ENCODE peak calls at places on chromosome 11, in six cellular contexts. D is AG04449, X is AG04450, Y is Panc1, K is IMR-90, S is heart left ventricle. G is an unnamed sample.

GRCh38 chr11:122440783-122441701 is 214.5 kb upstream of the UBASH3B start:
- DNase-seq in D (no peak), Y (no peak), X (no peak), K (no peak), S (peak; percentile 72), G (no peak)

GRCh38 chr11:33500865-33501479 is 199.7 kb downstream of the C11orf91 start:
- DNase-seq in X (no peak), D (no peak), K (peak; percentile 65), S (no peak), Y (no peak), G (peak; percentile 62)

GRCh38 chr11:74004694-74005615 is 3.9 kb downstream of the UCP3 start:
- DNase-seq in K (no peak), X (no peak), Y (no peak), D (no peak), S (no peak), G (no peak)

GRCh38 chr11:47446833-47447232 is 2.1 kb downstream of the RAPSN start:
- DNase-seq in K (no peak), D (no peak), X (no peak), Y (no peak), S (no peak), G (no peak)

GRCh38 chr11:41498726-41499125 is 39.3 kb upstream of the LRRC4C start:
- DNase-seq in D (no peak), K (no peak), Y (no peak), X (no peak), S (no peak), G (peak; percentile 8)

GRCh38 chr11:121446752-121447156 is 5.4 kb upstream of the SORL1 start:
- DNase-seq in K (peak; percentile 73), Y (no peak), D (peak; percentile 29), S (no peak), X (peak; percentile 33), G (peak; percentile 41)

GRCh38 chr11:15493921-15494630 is 379.4 kb downstream of the INSC start:
- DNase-seq in K (no peak), Y (no peak), X (no peak), S (no peak), D (no peak), G (no peak)

GRCh38 chr11:16611395-16612233 is 126.8 kb upstream of the C11orf58 start:
- DNase-seq in K (no peak), X (no peak), D (no peak), S (peak; percentile 30), Y (no peak), G (no peak)

GRCh38 chr11:80227915-80228314 is 787.1 kb upstream of the TENM4 start:
- DNase-seq in D (no peak), Y (no peak), K (no peak), S (no peak), X (no peak), G (no peak)

GRCh38 chr11:131665344-131665968 is 295.0 kb downstream of the NTM start:
- DNase-seq in K (no peak), X (no peak), Y (no peak), D (no peak), S (no peak), G (no peak)

GRCh38 chr11:100808904-100809491 is 121.9 kb downstream of the ARHGAP42 start:
- DNase-seq in S (no peak), K (peak; percentile 76), X (no peak), Y (no peak), D (no peak), G (peak; percentile 52)

GRCh38 chr11:18802381-18803257 is 11.0 kb upstream of the PTPN5 start:
- DNase-seq in D (peak; percentile 34), X (peak; percentile 21), K (peak; percentile 71), Y (peak; percentile 20), S (peak; percentile 49), G (peak; percentile 72)

GRCh38 chr11:74388678-74389327 is 9.4 kb downstream of the PGM2L1 start:
- DNase-seq in K (peak; percentile 55), S (peak; percentile 39), Y (peak; percentile 58), X (no peak), D (no peak), G (peak; percentile 67)

GRCh38 chr11:71086687-71087258 is 165.6 kb downstream of the SHANK2 start:
- DNase-seq in K (peak; percentile 10), D (no peak), Y (no peak), S (no peak), X (no peak), G (peak; percentile 23)

GRCh38 chr11:17988465-17988864 is 24.4 kb downstream of the SERGEF start:
- DNase-seq in X (no peak), D (no peak), K (no peak), S (no peak), Y (no peak), G (no peak)

GRCh38 chr11:8265681-8266241 is 2.1 kb upstream of the LMO1 start:
- DNase-seq in S (no peak), Y (no peak), D (no peak), X (no peak), K (no peak), G (no peak)

GRCh38 chr11:83778598-83778997 is 492.4 kb upstream of the CCDC90B start:
- DNase-seq in Y (no peak), D (no peak), K (no peak), X (no peak), S (no peak), G (no peak)

GRCh38 chr11:133163463-133164419 is 368.6 kb downstream of the OPCML start:
- DNase-seq in D (peak; percentile 17), K (peak; percentile 20), Y (peak; percentile 15), S (peak; percentile 30), X (peak; percentile 15), G (peak; percentile 34)

GRCh38 chr11:25928076-25928475 is 403.9 kb upstream of the ANO3 start:
- DNase-seq in Y (no peak), X (peak; percentile 3), D (no peak), S (no peak), K (no peak), G (no peak)

GRCh38 chr11:12746593-12747097 is 72.4 kb downstream of the TEAD1 start:
- DNase-seq in X (peak; percentile 84), D (no peak), S (peak; percentile 87), Y (no peak), K (peak; percentile 93), G (peak; percentile 88)

GRCh38 chr11:77101043-77101537 is 1.6 kb upstream of the OMP start:
- DNase-seq in Y (no peak), S (peak; percentile 11), D (no peak), K (peak; percentile 30), X (no peak), G (peak; percentile 55)

GRCh38 chr11:65576867-65577755 is 1.3 kb downstream of the EHBP1L1 start:
- DNase-seq in S (peak; percentile 82), D (no peak), Y (peak; percentile 71), K (peak; percentile 43), X (no peak), G (peak; percentile 66)

GRCh38 chr11:65578134-65578533 is 2.3 kb downstream of the EHBP1L1 start:
- DNase-seq in Y (no peak), S (no peak), D (no peak), K (no peak), X (no peak), G (no peak)

GRCh38 chr11:65578667-65579066 is 2.8 kb downstream of the EHBP1L1 start:
- DNase-seq in K (no peak), D (no peak), Y (no peak), S (no peak), X (no peak), G (no peak)

GRCh38 chr11:65576232-65576866 is 496 bp downstream of the EHBP1L1 start:
- DNase-seq in K (no peak), D (no peak), S (peak; percentile 60), Y (no peak), X (no peak), G (no peak)

GRCh38 chr11:65577756-65578109 is 1.9 kb downstream of the EHBP1L1 start:
- DNase-seq in X (no peak), Y (no peak), K (no peak), S (no peak), D (no peak), G (no peak)
- H3K4me3 ChIP-seq in X (peak overlapping the region; percentile 65), Y (peak overlapping the region; percentile 80), K (no peak overlapping the region), S (no peak overlapping the region), D (peak overlapping the region; percentile 68), G (no peak overlapping the region)

GRCh38 chr11:9756878-9757277 is 93.0 kb downstream of the SWAP70 start:
- DNase-seq in S (no peak), D (no peak), Y (no peak), X (no peak), K (no peak), G (no peak)

GRCh38 chr11:9760180-9760550 is 96.3 kb downstream of the SWAP70 start:
- DNase-seq in X (peak; percentile 90), S (peak; percentile 96), D (no peak), Y (no peak), K (peak; percentile 95), G (peak; percentile 97)

GRCh38 chr11:9759519-9760179 is 95.8 kb downstream of the SWAP70 start:
- DNase-seq in X (peak; percentile 99), D (peak; percentile 100), S (peak; percentile 90), Y (peak; percentile 100), K (peak; percentile 100), G (peak; percentile 100)

GRCh38 chr11:9757809-9758675 is 94.2 kb downstream of the SWAP70 start:
- DNase-seq in S (peak; percentile 94), D (no peak), Y (peak; percentile 38), X (no peak), K (peak; percentile 72), G (peak; percentile 68)

GRCh38 chr11:9758676-9759518 is 95.0 kb downstream of the SWAP70 start:
- DNase-seq in X (no peak), Y (peak; percentile 67), D (no peak), S (peak; percentile 93), K (peak; percentile 64), G (peak; percentile 76)
- TF ChIP-seq CTCF in X (peak; percentile 34), Y (no peak), D (peak; percentile 68), S (no peak), K (peak; percentile 44), G (peak; percentile 25)

GRCh38 chr11:62337682-62338181 is 484 bp downstream of the ASRGL1 start:
- DNase-seq in S (peak; percentile 28), D (no peak), K (no peak), X (no peak), Y (no peak), G (no peak)

GRCh38 chr11:62340269-62340901 is 3.1 kb downstream of the ASRGL1 start:
- DNase-seq in D (peak; percentile 12), S (peak; percentile 38), K (peak; percentile 45), X (no peak), Y (peak; percentile 32), G (peak; percentile 53)

GRCh38 chr11:62336949-62337681 is at the start of gene ASRGL1:
- DNase-seq in S (peak; percentile 90), Y (no peak), K (peak; percentile 15), X (no peak), D (no peak), G (peak; percentile 22)

GRCh38 chr11:62333768-62334167 is 3.5 kb upstream of the ASRGL1 start:
- DNase-seq in Y (no peak), S (no peak), K (no peak), X (no peak), D (no peak), G (no peak)

DNA sequence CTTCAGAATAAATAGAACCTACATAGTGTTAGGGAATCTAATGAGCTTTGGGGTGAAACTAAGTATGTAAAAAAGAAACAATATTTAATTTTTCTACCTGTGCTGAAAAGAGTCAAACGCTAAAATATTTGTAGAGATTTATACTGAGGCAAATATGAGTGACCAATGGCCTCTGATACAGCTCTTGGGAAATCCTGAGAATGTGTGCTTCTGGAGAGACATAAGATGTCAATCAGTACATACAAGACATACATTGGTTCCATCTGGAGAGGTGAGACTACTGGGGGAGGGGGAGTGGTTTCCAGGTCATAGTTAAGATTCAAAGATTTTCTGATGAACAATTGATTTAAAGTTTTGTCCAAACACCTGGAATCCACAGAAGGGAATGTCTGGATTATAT is 970 bp downstream of the ASRGL1 start:
- DNase-seq in K (no peak), Y (no peak), S (no peak), X (no peak), D (no peak), G (no peak)
- H3K4me3 ChIP-seq in K (peak overlapping the region; percentile 51), Y (peak overlapping the region; percentile 79), S (no peak overlapping the region), X (no peak overlapping the region), D (peak overlapping the region; percentile 63), G (no peak overlapping the region)

GRCh38 chr11:67276821-67277230 is 10.6 kb downstream of the GRK2 start:
- DNase-seq in X (no peak), D (no peak), S (peak; percentile 74), K (peak; percentile 45), Y (no peak), G (peak; percentile 67)
- TF ChIP-seq CTCF in X (peak; percentile 15), D (peak; percentile 51), S (no peak), K (peak; percentile 43), Y (no peak), G (peak; percentile 26)

G was measured in fibroblast of mammary gland.